ENCODE peak calls at places on chromosomes 7 and 10, in five cellular contexts. N is A172; Z is stimulated activated CD8-positive, alpha-beta memory T cell treated with anti-CD3 and anti-CD28 coated beads, Interleukin-4, amount 100 ng/mL, for 1 hour; B is HS-5; M is effector CD4-positive, alpha-beta T cell. W is an unnamed sample.

GRCh38 chr7:156434706-156435105 is 205.9 kb upstream of the RNF32 start:
- DNase-seq in M (no peak), B (no peak), N (no peak), Z (no peak), W (no peak)

GRCh38 chr7:50558380-50559051 is 6.7 kb downstream of the DDC start:
- DNase-seq in B (no peak), N (no peak), Z (no peak), M (no peak), W (no peak)

GRCh38 chr10:15436696-15437095 is 65.6 kb upstream of the FAM171A1 start:
- DNase-seq in B (no peak), N (peak), Z (no peak), M (no peak), W (no peak)

GRCh38 chr10:62377966-62378365 is 3.8 kb downstream of the ZNF365 start:
- DNase-seq in M (no peak), B (no peak), N (no peak), Z (no peak), W (no peak)

GRCh38 chr7:35263396-35263795 is 9.5 kb upstream of the TBX20 start:
- DNase-seq in M (no peak), B (no peak), N (no peak), Z (no peak), W (no peak)

GRCh38 chr10:119634219-119634544 is 17.0 kb upstream of the BAG3 start:
- DNase-seq in N (no peak), B (no peak), M (no peak), Z (no peak), W (no peak)

GRCh38 chr10:64011871-64012714 is 490.9 kb downstream of the REEP3 start:
- DNase-seq in B (no peak), M (no peak), N (no peak), Z (no peak), W (no peak)

GRCh38 chr7:51009716-51010496 is 227.2 kb upstream of the GRB10 start:
- DNase-seq in N (peak), B (peak), Z (no peak), M (no peak), W (no peak)

GRCh38 chr10:123331438-123331837 is 177.2 kb downstream of the BUB3 start:
- DNase-seq in Z (no peak), B (peak), N (peak), M (no peak), W (no peak)

GRCh38 chr10:77563638-77564270 is 73.9 kb downstream of the KCNMA1 start:
- DNase-seq in B (no peak), Z (no peak), N (no peak), M (no peak), W (no peak)

GRCh38 chr10:31756131-31757119 is 172.2 kb downstream of the ARHGAP12 start:
- DNase-seq in N (peak), Z (no peak), M (no peak), B (no peak), W (no peak)

GRCh38 chr10:88288621-88289059 is 294.5 kb downstream of the RNLS start:
- DNase-seq in Z (no peak), B (no peak), N (no peak), M (no peak), W (no peak)

GRCh38 chr10:63718006-63718405 is 196.8 kb downstream of the REEP3 start:
- DNase-seq in Z (no peak), M (no peak), B (no peak), N (peak), W (no peak)

GRCh38 chr7:116546054-116546453 is 21.2 kb downstream of the CAV1 start:
- DNase-seq in M (no peak), B (no peak), Z (no peak), N (no peak), W (no peak)

GRCh38 chr10:13219685-13220670 is 14.2 kb downstream of the UCMA start:
- DNase-seq in Z (no peak), N (peak), B (no peak), M (no peak), W (no peak)

GRCh38 chr7:47340490-47340889 is 241.4 kb downstream of the TNS3 start:
- DNase-seq in B (no peak), M (no peak), Z (no peak), N (no peak), W (no peak)

GRCh38 chr7:55552320-55553086 is 19.8 kb downstream of the VOPP1 start:
- DNase-seq in N (peak), M (no peak), Z (no peak), B (no peak), W (no peak)

GRCh38 chr10:100442548-100442947 is 20.3 kb upstream of the WNT8B start:
- DNase-seq in Z (no peak), N (no peak), B (no peak), M (no peak), W (no peak)

GRCh38 chr10:126474031-126474430 is 85.8 kb upstream of the ADAM12 start:
- DNase-seq in M (no peak), Z (no peak), N (no peak), B (no peak), W (no peak)

GRCh38 chr7:51352174-51353145 is 35.9 kb upstream of the COBL start:
- DNase-seq in B (no peak), Z (no peak), M (no peak), N (no peak), W (no peak)

GRCh38 chr10:107813396-107813795 is 648.9 kb upstream of the SORCS1 start:
- DNase-seq in M (no peak), Z (no peak), N (no peak), B (no peak), W (no peak)

GRCh38 chr7:81769891-81770818 is at the start of gene HGF:
- DNase-seq in N (no peak), M (no peak), B (no peak), Z (no peak), W (no peak)

GRCh38 chr10:36023939-36024338 is 381.8 kb upstream of the FZD8 start:
- DNase-seq in B (peak), N (peak), Z (no peak), M (no peak), W (no peak)

GRCh38 chr7:17184805-17185689 is 113.4 kb upstream of the AHR start:
- DNase-seq in M (no peak), N (peak), Z (no peak), B (no peak), W (no peak)

GRCh38 chr7:103687981-103688380 is 242.0 kb upstream of the SLC26A5 start:
- DNase-seq in N (no peak), M (no peak), B (no peak), Z (no peak), W (no peak)

GRCh38 chr7:120991570-120991969 is 3.1 kb downstream of the CPED1 start:
- DNase-seq in B (peak), M (no peak), N (peak), Z (no peak), W (no peak)

GRCh38 chr7:81501220-81501619 is 268.6 kb downstream of the HGF start:
- DNase-seq in M (no peak), Z (no peak), B (no peak), N (peak), W (no peak)

GRCh38 chr7:33195264-33195663 is 65.9 kb downstream of the BBS9 start:
- DNase-seq in M (no peak), N (peak), B (peak), Z (no peak), W (no peak)

GRCh38 chr7:129438839-129439640 is 4.8 kb downstream of the STRIP2 start:
- DNase-seq in N (peak), B (peak), Z (no peak), M (no peak), W (no peak)

GRCh38 chr7:86149266-86149665 is 494.4 kb upstream of the GRM3 start:
- DNase-seq in Z (no peak), B (no peak), N (peak), M (no peak), W (no peak)

GRCh38 chr10:51083280-51083986 is 9.1 kb downstream of the PRKG1 start:
- DNase-seq in B (no peak), Z (no peak), M (no peak), N (no peak), W (no peak)

GRCh38 chr7:30140456-30140855 is 5.7 kb downstream of the MTURN start:
- DNase-seq in Z (no peak), M (no peak), N (no peak), B (no peak), W (no peak)

GRCh38 chr10:96152437-96152836 is 22.3 kb downstream of the ZNF518A start:
- DNase-seq in N (no peak), M (no peak), Z (no peak), B (no peak), W (no peak)

GRCh38 chr7:143381427-143382125 is 431 bp downstream of the ZYX start:
- DNase-seq in B (no peak), Z (no peak), M (no peak), N (peak), W (no peak)

GRCh38 chr7:90857595-90857994 is 261.5 kb downstream of the CDK14 start:
- DNase-seq in B (no peak), N (no peak), Z (no peak), M (no peak), W (no peak)

GRCh38 chr7:52211930-52212329 is 823.5 kb upstream of the POM121L12 start:
- DNase-seq in Z (no peak), N (no peak), B (no peak), M (no peak), W (no peak)

GRCh38 chr7:43077732-43078391 is 34.6 kb upstream of the HECW1 start:
- DNase-seq in M (no peak), B (peak), N (peak), Z (no peak), W (no peak)

GRCh38 chr10:107546986-107547385 is 382.5 kb upstream of the SORCS1 start:
- DNase-seq in B (no peak), M (no peak), N (peak), Z (no peak), W (no peak)

W was measured in cortex of kidney.